ENCODE peak calls at places on chromosomes 3 and 15, in five cellular contexts. One of them, this sample, is unnamed.

GRCh38 chr15:38351466-38351865 is 98.8 kb downstream of the SPRED1 start:
- DNase-seq in ovary: no peak
- DNase-seq in transverse colon: no peak
- DNase-seq in H1: no peak
- DNase-seq in tibial nerve: no peak
- DNase-seq in this sample: no peak

GRCh38 chr3:48634661-48635221 is 520 bp downstream of the SLC26A6 start:
- DNase-seq in ovary: peak
- DNase-seq in transverse colon: peak
- DNase-seq in H1: peak
- DNase-seq in tibial nerve: no peak
- DNase-seq in this sample: peak

GRCh38 chr15:69164807-69165636 is 4.6 kb downstream of the GLCE start:
- DNase-seq in ovary: no peak
- DNase-seq in transverse colon: no peak
- DNase-seq in H1: no peak
- DNase-seq in tibial nerve: no peak
- DNase-seq in this sample: no peak

GRCh38 chr15:69224383-69224782 is 63.9 kb downstream of the GLCE start:
- DNase-seq in ovary: no peak
- DNase-seq in transverse colon: peak
- DNase-seq in H1: no peak
- DNase-seq in tibial nerve: no peak
- DNase-seq in this sample: peak

GRCh38 chr15:66294932-66295235 is 1.5 kb downstream of the DIS3L start:
- DNase-seq in ovary: no peak
- DNase-seq in transverse colon: no peak
- DNase-seq in H1: no peak
- DNase-seq in tibial nerve: no peak
- DNase-seq in this sample: no peak

GRCh38 chr3:26438325-26438940 is 184.1 kb upstream of the LRRC3B start:
- DNase-seq in ovary: no peak
- DNase-seq in transverse colon: no peak
- DNase-seq in H1: no peak
- DNase-seq in tibial nerve: no peak
- DNase-seq in this sample: no peak

GRCh38 chr3:55584030-55584429 is 96.9 kb upstream of the WNT5A start:
- DNase-seq in ovary: no peak
- DNase-seq in transverse colon: no peak
- DNase-seq in H1: no peak
- DNase-seq in tibial nerve: no peak
- DNase-seq in this sample: no peak

GRCh38 chr3:76551739-76552138 is 488.2 kb upstream of the ROBO2 start:
- DNase-seq in ovary: no peak
- DNase-seq in transverse colon: no peak
- DNase-seq in H1: no peak
- DNase-seq in tibial nerve: no peak
- DNase-seq in this sample: no peak

DNA sequence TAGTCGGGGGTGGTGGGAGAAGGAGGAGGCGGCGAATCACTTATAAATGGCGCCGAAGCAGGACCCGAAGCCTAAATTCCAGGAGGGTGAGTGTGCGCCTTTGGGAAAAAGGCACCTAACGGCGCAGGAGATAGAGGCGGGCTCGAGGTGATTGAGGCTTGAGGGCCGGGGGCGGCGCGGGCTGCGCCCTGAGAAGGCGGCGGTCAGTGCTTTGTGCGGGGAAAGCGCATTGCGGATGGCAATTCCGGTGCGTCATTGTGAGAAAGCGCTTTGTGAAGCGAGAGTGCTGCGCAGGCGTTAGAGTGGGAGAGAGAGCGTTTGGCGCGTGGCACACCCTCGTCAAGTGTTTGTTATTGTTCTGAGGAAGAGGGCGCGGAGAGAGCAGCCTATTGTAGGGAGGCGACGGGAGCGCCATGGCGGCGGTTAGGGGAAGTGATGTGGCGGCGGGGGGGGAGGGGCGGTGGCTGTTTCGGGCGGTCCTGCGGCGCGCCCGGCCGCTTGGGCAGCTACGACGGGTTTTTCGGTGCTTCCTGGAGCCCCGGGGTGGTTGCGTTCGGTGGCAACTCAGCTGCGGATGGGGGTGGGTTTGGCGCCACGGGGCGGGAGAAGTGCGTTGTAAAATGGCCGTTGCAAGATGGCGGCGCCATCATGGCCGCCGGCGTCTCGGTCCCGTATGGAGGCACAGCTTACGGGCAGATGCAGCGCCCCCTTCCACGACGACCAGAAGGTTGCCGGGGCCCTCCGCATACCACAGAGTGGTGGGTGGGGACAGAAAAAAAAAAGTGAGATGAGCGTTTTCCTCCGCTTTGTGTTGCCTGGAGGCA is 494 bp downstream of the MORF4L1 start:
- DNase-seq in ovary: peak
- DNase-seq in transverse colon: peak
- DNase-seq in H1: peak
- DNase-seq in tibial nerve: peak
- DNase-seq in this sample: peak
- TF ChIP-seq EP300 in ovary: no peak
- TF ChIP-seq EP300 in transverse colon: no peak
- TF ChIP-seq EP300 in H1: peak
- TF ChIP-seq EP300 in tibial nerve: peak
- TF ChIP-seq EP300 in this sample: no peak

GRCh38 chr3:128252083-128252482 is 98.8 kb downstream of the EEFSEC start:
- DNase-seq in ovary: no peak
- DNase-seq in transverse colon: no peak
- DNase-seq in H1: no peak
- DNase-seq in tibial nerve: no peak
- DNase-seq in this sample: no peak

GRCh38 chr3:128254066-128254590 is 100.8 kb downstream of the EEFSEC start:
- DNase-seq in ovary: no peak
- DNase-seq in transverse colon: no peak
- DNase-seq in H1: no peak
- DNase-seq in tibial nerve: no peak
- DNase-seq in this sample: no peak

GRCh38 chr3:128256131-128256530 is 102.8 kb downstream of the EEFSEC start:
- DNase-seq in ovary: no peak
- DNase-seq in transverse colon: no peak
- DNase-seq in H1: no peak
- DNase-seq in tibial nerve: no peak
- DNase-seq in this sample: no peak

GRCh38 chr3:128254967-128255366 is 101.7 kb downstream of the EEFSEC start:
- DNase-seq in ovary: no peak
- DNase-seq in transverse colon: no peak
- DNase-seq in H1: no peak
- DNase-seq in tibial nerve: no peak
- DNase-seq in this sample: no peak

DNA sequence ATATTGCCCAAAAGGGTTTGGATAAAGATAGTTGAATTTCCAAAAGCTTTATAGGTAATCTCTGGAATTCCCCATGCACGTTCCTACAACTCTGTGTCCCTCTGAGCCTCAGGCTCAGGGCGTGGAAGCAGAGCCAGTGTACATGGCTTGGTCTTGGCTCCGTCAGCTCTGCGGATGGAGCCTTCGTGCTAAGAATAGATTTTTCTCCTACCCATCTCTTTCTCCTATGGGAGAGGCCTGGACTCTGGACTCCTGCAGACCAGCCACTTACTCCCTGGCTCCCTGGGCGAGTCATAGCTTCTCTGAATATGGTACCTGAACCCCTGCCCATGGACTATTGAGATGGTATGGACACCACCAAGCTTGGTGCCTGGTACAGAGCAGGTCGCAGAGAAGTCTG is 99.9 kb downstream of the EEFSEC start:
- DNase-seq in ovary: no peak
- DNase-seq in transverse colon: no peak
- DNase-seq in H1: no peak
- DNase-seq in tibial nerve: no peak
- DNase-seq in this sample: no peak
- H3K27ac ChIP-seq in ovary: no peak
- H3K27ac ChIP-seq in transverse colon: no peak
- H3K27ac ChIP-seq in H1: no peak
- H3K27ac ChIP-seq in tibial nerve: no peak
- H3K27ac ChIP-seq in this sample: no peak

GRCh38 chr3:86797946-86798345 is 193.0 kb downstream of the VGLL3 start:
- DNase-seq in ovary: no peak
- DNase-seq in transverse colon: no peak
- DNase-seq in H1: no peak
- DNase-seq in tibial nerve: no peak
- DNase-seq in this sample: no peak

GRCh38 chr3:86794336-86795065 is 196.4 kb downstream of the VGLL3 start:
- DNase-seq in ovary: no peak
- DNase-seq in transverse colon: no peak
- DNase-seq in H1: no peak
- DNase-seq in tibial nerve: no peak
- DNase-seq in this sample: no peak

GRCh38 chr3:86792316-86792715 is 198.6 kb downstream of the VGLL3 start:
- DNase-seq in ovary: no peak
- DNase-seq in transverse colon: no peak
- DNase-seq in H1: no peak
- DNase-seq in tibial nerve: no peak
- DNase-seq in this sample: no peak

GRCh38 chr3:86788371-86788770 is 202.6 kb downstream of the VGLL3 start:
- DNase-seq in ovary: no peak
- DNase-seq in transverse colon: no peak
- DNase-seq in H1: no peak
- DNase-seq in tibial nerve: no peak
- DNase-seq in this sample: no peak

DNA sequence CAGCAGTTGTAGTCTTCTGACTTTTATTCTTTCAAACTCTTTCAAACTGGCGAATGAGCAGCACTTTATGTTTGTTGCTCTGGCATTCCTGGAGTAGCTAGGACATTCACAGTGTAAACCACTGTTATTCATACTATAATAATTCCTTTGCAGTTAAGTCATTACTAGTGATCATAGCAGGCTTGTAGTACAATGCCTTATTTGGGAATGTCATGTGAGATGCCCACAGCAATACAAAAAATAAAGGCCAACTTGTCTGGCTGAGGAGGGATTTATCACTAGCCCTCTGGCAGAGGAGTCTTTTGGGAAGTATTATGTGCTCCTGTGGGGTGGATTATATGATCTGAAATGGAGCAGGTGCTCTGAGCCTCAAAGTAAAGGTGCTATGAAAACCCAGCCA is 197.2 kb downstream of the VGLL3 start:
- DNase-seq in ovary: no peak
- DNase-seq in transverse colon: no peak
- DNase-seq in H1: no peak
- DNase-seq in tibial nerve: no peak
- DNase-seq in this sample: no peak
- TF ChIP-seq EP300 in ovary: peak
- TF ChIP-seq EP300 in transverse colon: no peak
- TF ChIP-seq EP300 in H1: no peak
- TF ChIP-seq EP300 in tibial nerve: peak
- TF ChIP-seq EP300 in this sample: no peak

GRCh38 chr3:129413687-129414506 is 14.5 kb downstream of the EFCAB12 start:
- DNase-seq in ovary: peak
- DNase-seq in transverse colon: no peak
- DNase-seq in H1: no peak
- DNase-seq in tibial nerve: no peak
- DNase-seq in this sample: no peak

GRCh38 chr3:129415378-129415777 is 13.1 kb downstream of the EFCAB12 start:
- DNase-seq in ovary: no peak
- DNase-seq in transverse colon: no peak
- DNase-seq in H1: no peak
- DNase-seq in tibial nerve: no peak
- DNase-seq in this sample: no peak

GRCh38 chr3:129410971-129411370 is 17.5 kb downstream of the EFCAB12 start:
- DNase-seq in ovary: no peak
- DNase-seq in transverse colon: no peak
- DNase-seq in H1: no peak
- DNase-seq in tibial nerve: no peak
- DNase-seq in this sample: no peak

GRCh38 chr3:129409541-129409940 is 18.9 kb downstream of the EFCAB12 start:
- DNase-seq in ovary: peak
- DNase-seq in transverse colon: no peak
- DNase-seq in H1: no peak
- DNase-seq in tibial nerve: no peak
- DNase-seq in this sample: no peak

DNA sequence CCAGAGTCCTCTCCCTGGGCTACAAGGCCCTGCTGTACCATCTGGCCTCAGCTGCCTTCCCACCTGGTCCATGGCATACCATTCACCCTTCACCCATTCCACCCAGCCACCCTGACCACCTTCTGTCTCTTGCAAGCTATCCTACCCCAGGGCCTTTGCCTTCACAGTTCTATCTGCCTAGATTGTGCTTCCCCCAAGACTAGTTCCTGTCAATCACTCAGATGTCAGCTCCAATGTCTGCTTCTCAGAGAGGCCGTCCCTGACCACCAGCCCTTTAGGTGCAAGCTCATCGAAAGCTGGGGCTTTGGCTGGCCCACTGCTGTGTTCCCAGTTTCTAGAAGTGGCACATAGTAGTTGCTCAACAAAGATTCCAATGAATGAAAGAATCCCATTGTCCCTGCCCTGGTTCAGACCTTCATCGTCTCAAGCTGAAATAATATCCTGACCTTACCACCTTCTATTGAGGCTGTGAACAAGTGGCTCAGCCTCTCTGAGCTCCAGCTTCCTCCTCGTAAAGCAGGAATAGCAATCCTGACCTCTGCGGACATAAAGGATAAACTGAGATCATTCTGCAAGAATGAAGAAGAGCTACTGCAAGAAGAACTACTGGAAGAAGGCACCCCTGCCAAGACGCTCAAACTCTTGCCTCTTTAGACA is 15.8 kb downstream of the EFCAB12 start:
- DNase-seq in ovary: no peak
- DNase-seq in transverse colon: no peak
- DNase-seq in H1: no peak
- DNase-seq in tibial nerve: no peak
- DNase-seq in this sample: no peak
- H3K27ac ChIP-seq in ovary: peak
- H3K27ac ChIP-seq in transverse colon: no peak
- H3K27ac ChIP-seq in H1: no peak
- H3K27ac ChIP-seq in tibial nerve: no peak
- H3K27ac ChIP-seq in this sample: peak

GRCh38 chr3:3798641-3799113 is 554 bp upstream of the LRRN1 start:
- DNase-seq in ovary: peak
- DNase-seq in transverse colon: peak
- DNase-seq in H1: peak
- DNase-seq in tibial nerve: no peak
- DNase-seq in this sample: peak
- TF ChIP-seq EP300 in ovary: no peak
- TF ChIP-seq EP300 in transverse colon: no peak
- TF ChIP-seq EP300 in H1: no peak
- TF ChIP-seq EP300 in tibial nerve: no peak
- TF ChIP-seq EP300 in this sample: no peak

GRCh38 chr3:188036375-188036985 is 117.5 kb upstream of the LPP start:
- DNase-seq in ovary: no peak
- DNase-seq in transverse colon: no peak
- DNase-seq in H1: no peak
- DNase-seq in tibial nerve: no peak
- DNase-seq in this sample: peak
- H3K27ac ChIP-seq in ovary: no peak
- H3K27ac ChIP-seq in transverse colon: no peak
- H3K27ac ChIP-seq in H1: no peak
- H3K27ac ChIP-seq in tibial nerve: no peak
- H3K27ac ChIP-seq in this sample: peak

GRCh38 chr3:28218071-28218916 is 23.1 kb upstream of the CMC1 start:
- DNase-seq in ovary: no peak
- DNase-seq in transverse colon: no peak
- DNase-seq in H1: no peak
- DNase-seq in tibial nerve: no peak
- DNase-seq in this sample: no peak
- TF ChIP-seq EP300 in ovary: no peak
- TF ChIP-seq EP300 in transverse colon: no peak
- TF ChIP-seq EP300 in H1: no peak
- TF ChIP-seq EP300 in tibial nerve: no peak
- TF ChIP-seq EP300 in this sample: no peak